ENCODE peak calls at places on chromosomes 6 and 20, in seven cellular contexts. B, R, K, W, Q, T and P are unnamed samples.

GRCh38 chr6:124870611-124871201 is 91.5 kb upstream of the RNF217 start:
- DNase-seq in B (peak), W (peak), T (no peak), Q (no peak), R (no peak), K (no peak), P (no peak)

GRCh38 chr6:431986-432385 is 40.4 kb downstream of the IRF4 start:
- DNase-seq in W (no peak), K (peak), R (no peak), Q (no peak), T (peak), B (no peak), P (no peak)

GRCh38 chr6:80094017-80094416 is 12.5 kb upstream of the BCKDHB start:
- DNase-seq in T (no peak), W (peak), Q (no peak), K (peak), R (no peak), B (peak), P (no peak)

GRCh38 chr6:19812512-19813119 is 24.6 kb upstream of the ID4 start:
- DNase-seq in Q (no peak), K (no peak), B (peak), W (peak), R (no peak), T (no peak), P (no peak)

GRCh38 chr6:65182681-65183080 is 524.3 kb downstream of the EYS start:
- DNase-seq in W (no peak), Q (no peak), B (no peak), T (no peak), K (no peak), R (no peak), P (no peak)

GRCh38 chr6:159470400-159470799 is 222.6 kb downstream of the SOD2 start:
- DNase-seq in Q (no peak), W (no peak), K (no peak), T (no peak), B (no peak), R (no peak), P (no peak)

GRCh38 chr6:1686117-1687098 is 76.7 kb downstream of the FOXC1 start:
- DNase-seq in Q (no peak), W (peak), R (peak), B (peak), T (no peak), K (no peak), P (no peak)

GRCh38 chr20:23205656-23206055 is 119.5 kb upstream of the CD93 start:
- DNase-seq in K (no peak), W (peak), T (no peak), B (peak), Q (no peak), R (peak), P (no peak)

GRCh38 chr6:156697224-156697623 is 80.0 kb upstream of the ARID1B start:
- DNase-seq in W (no peak), R (no peak), T (no peak), B (no peak), Q (no peak), K (no peak), P (peak)

GRCh38 chr6:10411131-10411914 is 3.6 kb downstream of the TFAP2A start:
- DNase-seq in B (no peak), R (no peak), T (no peak), Q (no peak), W (peak), K (no peak), P (no peak)

GRCh38 chr6:2579241-2579761 is 171.4 kb downstream of the MYLK4 start:
- DNase-seq in R (no peak), Q (no peak), B (no peak), K (no peak), T (no peak), W (peak), P (no peak)

GRCh38 chr6:162344935-162345599 is 382.5 kb downstream of the PRKN start:
- DNase-seq in R (no peak), Q (no peak), T (no peak), W (peak), B (no peak), K (no peak), P (no peak)

GRCh38 chr6:158819977-158820632 is 937 bp upstream of the EZR start:
- DNase-seq in W (peak), K (no peak), Q (no peak), R (no peak), B (no peak), T (no peak), P (no peak)